ENCODE peak calls at places on chromosomes 3 and 15, in six cellular contexts. Y, V, K, F, I and O are unnamed samples.
A peak's percentile ranks its signal among the peaks of the same experiment; 100 is the strongest.

GRCh38 chr3:175238848-175239247 is 379.7 kb downstream of the NAALADL2 start:
- DNase-seq in I (no peak), Y (no peak), K (no peak), F (peak; percentile 16), V (no peak), O (no peak)

GRCh38 chr3:186653079-186653710 is 12.6 kb upstream of the HRG start:
- DNase-seq in V (no peak), F (no peak), I (no peak), K (no peak), Y (no peak), O (no peak)

GRCh38 chr3:48899298-48899697 is 616 bp upstream of the SLC25A20 start:
- DNase-seq in Y (no peak), V (no peak), K (no peak), I (no peak), F (no peak), O (no peak)

GRCh38 chr3:109369510-109369909 is 32.2 kb upstream of the DPPA4 start:
- DNase-seq in F (no peak), Y (no peak), I (peak; percentile 10), K (no peak), V (no peak), O (no peak)

GRCh38 chr3:73796382-73796781 is 171.6 kb upstream of the PDZRN3 start:
- DNase-seq in I (no peak), F (no peak), K (no peak), V (no peak), Y (no peak), O (no peak)

GRCh38 chr15:74040115-74040850 is 42.1 kb downstream of the GOLGA6A start:
- DNase-seq in K (peak; percentile 97), Y (peak; percentile 56), V (no peak), I (peak; percentile 49), F (peak; percentile 91), O (peak; percentile 41)

GRCh38 chr15:74523982-74524381 is 17.0 kb upstream of the ARID3B start:
- DNase-seq in K (no peak), Y (no peak), I (peak; percentile 44), V (no peak), F (peak; percentile 26), O (no peak)

GRCh38 chr3:140527156-140527555 is 150.7 kb upstream of the TRIM42 start:
- DNase-seq in I (no peak), F (peak; percentile 32), K (no peak), V (no peak), Y (no peak), O (no peak)

GRCh38 chr3:48472923-48473616 is 26.5 kb downstream of the ATRIP start:
- DNase-seq in V (peak; percentile 96), I (peak; percentile 98), F (peak; percentile 88), K (peak; percentile 88), Y (peak; percentile 94), O (peak; percentile 96)

GRCh38 chr3:68773401-68773800 is 158.9 kb downstream of the TAFA4 start:
- DNase-seq in F (no peak), Y (no peak), I (no peak), K (no peak), V (no peak), O (no peak)

GRCh38 chr3:11251807-11252176 is 20.4 kb upstream of the ATG7 start:
- DNase-seq in K (no peak), Y (no peak), F (no peak), I (no peak), V (no peak), O (no peak)

GRCh38 chr3:143443851-143444331 is 324.3 kb downstream of the CHST2 start:
- DNase-seq in K (peak; percentile 99), F (peak; percentile 99), I (no peak), Y (peak; percentile 74), V (no peak), O (peak; percentile 70)

GRCh38 chr3:191356586-191357439 is 26.5 kb upstream of the UTS2B start:
- DNase-seq in Y (no peak), I (peak; percentile 39), K (peak; percentile 60), F (peak; percentile 91), V (no peak), O (no peak)

GRCh38 chr3:159429702-159430101 is 558.9 kb upstream of the IL12A start:
- DNase-seq in I (no peak), V (no peak), Y (no peak), F (no peak), K (no peak), O (no peak)

GRCh38 chr3:161576733-161577510 is 80.3 kb downstream of the OTOL1 start:
- DNase-seq in I (no peak), F (no peak), V (no peak), Y (no peak), K (no peak), O (no peak)

GRCh38 chr3:172135185-172135584 is 95.8 kb downstream of the FNDC3B start:
- DNase-seq in Y (no peak), F (no peak), K (no peak), V (no peak), I (no peak), O (no peak)

GRCh38 chr3:5411786-5412185 is 224.3 kb downstream of the EDEM1 start:
- DNase-seq in F (no peak), K (no peak), Y (no peak), V (no peak), I (no peak), O (no peak)

GRCh38 chr3:174826069-174826468 is 33.1 kb upstream of the NAALADL2 start:
- DNase-seq in Y (no peak), V (no peak), I (no peak), K (no peak), F (no peak), O (no peak)

GRCh38 chr15:101242160-101242998 is 9.5 kb downstream of the CHSY1 start:
- DNase-seq in I (no peak), F (peak; percentile 77), K (peak; percentile 41), Y (peak; percentile 44), V (no peak), O (no peak)

GRCh38 chr3:196514913-196515621 is at the start of gene SMCO1:
- DNase-seq in I (no peak), K (no peak), Y (no peak), F (no peak), V (no peak), O (no peak)

GRCh38 chr3:72661115-72661457 is 187.2 kb downstream of the SHQ1 start:
- DNase-seq in F (peak; percentile 84), V (no peak), K (no peak), I (peak; percentile 63), Y (peak; percentile 93), O (peak; percentile 50)

GRCh38 chr3:10337323-10338163 is 16.6 kb upstream of the SEC13 start:
- DNase-seq in V (no peak), K (no peak), Y (no peak), F (no peak), I (no peak), O (no peak)

GRCh38 chr3:60557122-60557521 is 694.1 kb downstream of the FHIT start:
- DNase-seq in V (no peak), F (no peak), K (no peak), I (no peak), Y (no peak), O (no peak)

GRCh38 chr15:89278307-89278706 is 34.5 kb downstream of the FANCI start:
- DNase-seq in Y (no peak), I (no peak), V (no peak), F (no peak), K (no peak), O (no peak)

GRCh38 chr3:45676248-45677044 is 12.8 kb upstream of the SACM1L start:
- DNase-seq in K (no peak), Y (no peak), F (no peak), I (no peak), V (no peak), O (no peak)

GRCh38 chr3:46954178-46954577 is 22.4 kb downstream of the CCDC12 start:
- DNase-seq in K (no peak), V (no peak), F (no peak), I (no peak), Y (no peak), O (no peak)

GRCh38 chr15:91849749-91850161 is 3.8 kb upstream of the SLCO3A1 start:
- DNase-seq in Y (no peak), I (peak; percentile 37), K (peak; percentile 18), F (peak; percentile 58), V (no peak), O (no peak)

GRCh38 chr15:101091080-101092017 is 160.5 kb downstream of the CHSY1 start:
- DNase-seq in I (no peak), Y (peak; percentile 25), V (no peak), F (peak; percentile 85), K (peak; percentile 89), O (no peak)

GRCh38 chr3:115760722-115761121 is 137.4 kb downstream of the GAP43 start:
- DNase-seq in F (no peak), V (peak; percentile 76), K (no peak), Y (no peak), I (no peak), O (no peak)

GRCh38 chr3:15009156-15009555 is 56.0 kb downstream of the MRPS25 start:
- DNase-seq in I (no peak), Y (no peak), V (no peak), K (no peak), F (no peak), O (no peak)

GRCh38 chr15:99423186-99424130 is 142.3 kb upstream of the MEF2A start:
- DNase-seq in K (no peak), F (no peak), Y (no peak), V (peak; percentile 2), I (no peak), O (no peak)

GRCh38 chr3:187025656-187026320 is 95.5 kb downstream of the ST6GAL1 start:
- DNase-seq in Y (no peak), I (no peak), F (no peak), K (no peak), V (no peak), O (no peak)

GRCh38 chr15:24955549-24955929 is 752 bp downstream of the SNRPN start:
- DNase-seq in V (no peak), K (no peak), I (peak; percentile 6), Y (peak; percentile 7), F (no peak), O (peak; percentile 23)

GRCh38 chr3:100902572-100902971 is 90.6 kb downstream of the ABI3BP start:
- DNase-seq in Y (no peak), K (peak; percentile 53), F (peak; percentile 64), I (no peak), V (no peak), O (no peak)

GRCh38 chr3:65178703-65179102 is 490.9 kb upstream of the ADAMTS9 start:
- DNase-seq in K (peak; percentile 53), V (no peak), I (no peak), F (peak; percentile 44), Y (no peak), O (no peak)

GRCh38 chr3:71887256-71887655 is 102.3 kb upstream of the PROK2 start:
- DNase-seq in I (no peak), F (no peak), V (no peak), Y (no peak), K (no peak), O (no peak)

GRCh38 chr15:77554306-77555080 is 78.2 kb downstream of the LINGO1 start:
- DNase-seq in I (no peak), K (no peak), F (no peak), Y (no peak), V (peak; percentile 74), O (no peak)